ENCODE peak calls at places on chromosomes 1 and 21, in ten cellular contexts. One of them, this sample, is unnamed.

GRCh38 chr1:159891275-159892157 is 8.4 kb downstream of the CFAP45 start:
- DNase-seq in fibroblast of lung: peak; percentile 86
- DNase-seq in CD8-positive, alpha-beta T cell: peak; percentile 78
- DNase-seq in esophagus muscularis mucosa: peak; percentile 94
- DNase-seq in Caco-2: peak; percentile 74
- DNase-seq in psoas muscle: peak; percentile 79
- DNase-seq in IMR-90: peak; percentile 91
- DNase-seq in brain microvascular endothelial cell: peak; percentile 86
- DNase-seq in astrocyte of the spinal cord: peak; percentile 92
- DNase-seq in BE2C: peak; percentile 88
- DNase-seq in this sample: peak; percentile 88

GRCh38 chr1:116393015-116393414 is 20.0 kb downstream of the ATP1A1 start:
- DNase-seq in fibroblast of lung: peak; percentile 14
- DNase-seq in Caco-2: no peak
- DNase-seq in BE2C: no peak
- DNase-seq in astrocyte of the spinal cord: no peak
- DNase-seq in IMR-90: no peak
- DNase-seq in CD8-positive, alpha-beta T cell: no peak
- DNase-seq in psoas muscle: no peak
- DNase-seq in brain microvascular endothelial cell: no peak
- DNase-seq in esophagus muscularis mucosa: no peak
- DNase-seq in this sample: no peak

GRCh38 chr1:59214764-59215208 is 82.1 kb upstream of the FGGY start:
- DNase-seq in brain microvascular endothelial cell: peak; percentile 35
- DNase-seq in BE2C: no peak
- DNase-seq in IMR-90: peak; percentile 74
- DNase-seq in Caco-2: peak; percentile 60
- DNase-seq in astrocyte of the spinal cord: peak; percentile 86
- DNase-seq in esophagus muscularis mucosa: no peak
- DNase-seq in CD8-positive, alpha-beta T cell: no peak
- DNase-seq in psoas muscle: no peak
- DNase-seq in fibroblast of lung: peak; percentile 48
- DNase-seq in this sample: no peak

GRCh38 chr1:65691962-65692361 is 100.7 kb upstream of the PDE4B start:
- DNase-seq in astrocyte of the spinal cord: no peak
- DNase-seq in IMR-90: no peak
- DNase-seq in CD8-positive, alpha-beta T cell: no peak
- DNase-seq in Caco-2: no peak
- DNase-seq in psoas muscle: no peak
- DNase-seq in BE2C: no peak
- DNase-seq in brain microvascular endothelial cell: no peak
- DNase-seq in esophagus muscularis mucosa: no peak
- DNase-seq in fibroblast of lung: no peak
- DNase-seq in this sample: no peak

GRCh38 chr21:44755227-44755626 is 43.9 kb upstream of the TSPEAR start:
- DNase-seq in fibroblast of lung: no peak
- DNase-seq in Caco-2: no peak
- DNase-seq in esophagus muscularis mucosa: no peak
- DNase-seq in astrocyte of the spinal cord: peak; percentile 73
- DNase-seq in brain microvascular endothelial cell: peak; percentile 50
- DNase-seq in BE2C: no peak
- DNase-seq in CD8-positive, alpha-beta T cell: no peak
- DNase-seq in psoas muscle: no peak
- DNase-seq in IMR-90: no peak
- DNase-seq in this sample: no peak

GRCh38 chr1:203328714-203329122 is 22.2 kb downstream of the FMOD start:
- DNase-seq in esophagus muscularis mucosa: no peak
- DNase-seq in astrocyte of the spinal cord: peak; percentile 82
- DNase-seq in BE2C: peak; percentile 60
- DNase-seq in fibroblast of lung: peak; percentile 61
- DNase-seq in IMR-90: no peak
- DNase-seq in brain microvascular endothelial cell: peak; percentile 47
- DNase-seq in Caco-2: no peak
- DNase-seq in psoas muscle: no peak
- DNase-seq in CD8-positive, alpha-beta T cell: no peak
- DNase-seq in this sample: no peak

GRCh38 chr1:203644661-203645510 is 18.3 kb downstream of the ATP2B4 start:
- DNase-seq in IMR-90: peak; percentile 79
- DNase-seq in CD8-positive, alpha-beta T cell: no peak
- DNase-seq in esophagus muscularis mucosa: no peak
- DNase-seq in fibroblast of lung: peak; percentile 79
- DNase-seq in BE2C: no peak
- DNase-seq in astrocyte of the spinal cord: peak; percentile 64
- DNase-seq in Caco-2: no peak
- DNase-seq in psoas muscle: no peak
- DNase-seq in brain microvascular endothelial cell: peak; percentile 64
- DNase-seq in this sample: peak; percentile 65

GRCh38 chr1:101257500-101258325 is 20.9 kb downstream of the S1PR1 start:
- DNase-seq in fibroblast of lung: no peak
- DNase-seq in brain microvascular endothelial cell: no peak
- DNase-seq in esophagus muscularis mucosa: peak; percentile 83
- DNase-seq in IMR-90: no peak
- DNase-seq in BE2C: peak; percentile 64
- DNase-seq in psoas muscle: no peak
- DNase-seq in Caco-2: peak; percentile 50
- DNase-seq in astrocyte of the spinal cord: no peak
- DNase-seq in CD8-positive, alpha-beta T cell: peak; percentile 34
- DNase-seq in this sample: no peak

GRCh38 chr1:41416081-41416480 is 54.8 kb downstream of the FOXO6 start:
- DNase-seq in esophagus muscularis mucosa: no peak
- DNase-seq in psoas muscle: no peak
- DNase-seq in BE2C: no peak
- DNase-seq in IMR-90: no peak
- DNase-seq in astrocyte of the spinal cord: no peak
- DNase-seq in brain microvascular endothelial cell: no peak
- DNase-seq in fibroblast of lung: no peak
- DNase-seq in Caco-2: no peak
- DNase-seq in CD8-positive, alpha-beta T cell: no peak
- DNase-seq in this sample: no peak

GRCh38 chr1:3639397-3639911 is 10.4 kb downstream of the WRAP73 start:
- DNase-seq in esophagus muscularis mucosa: no peak
- DNase-seq in astrocyte of the spinal cord: no peak
- DNase-seq in IMR-90: no peak
- DNase-seq in fibroblast of lung: no peak
- DNase-seq in BE2C: no peak
- DNase-seq in brain microvascular endothelial cell: no peak
- DNase-seq in CD8-positive, alpha-beta T cell: no peak
- DNase-seq in Caco-2: no peak
- DNase-seq in psoas muscle: no peak
- DNase-seq in this sample: no peak

GRCh38 chr1:30087465-30087864 is 635.9 kb downstream of the MATN1 start:
- DNase-seq in astrocyte of the spinal cord: no peak
- DNase-seq in IMR-90: no peak
- DNase-seq in BE2C: no peak
- DNase-seq in brain microvascular endothelial cell: no peak
- DNase-seq in Caco-2: no peak
- DNase-seq in CD8-positive, alpha-beta T cell: no peak
- DNase-seq in fibroblast of lung: no peak
- DNase-seq in psoas muscle: no peak
- DNase-seq in esophagus muscularis mucosa: no peak
- DNase-seq in this sample: peak; percentile 13
- TF ChIP-seq CTCF in astrocyte of the spinal cord: peak; percentile 48
- TF ChIP-seq CTCF in IMR-90: peak; percentile 24
- TF ChIP-seq CTCF in BE2C: peak; percentile 45
- TF ChIP-seq CTCF in brain microvascular endothelial cell: peak; percentile 75
- TF ChIP-seq CTCF in Caco-2: no peak
- TF ChIP-seq CTCF in CD8-positive, alpha-beta T cell: no peak
- TF ChIP-seq CTCF in fibroblast of lung: no peak
- TF ChIP-seq CTCF in psoas muscle: no peak
- TF ChIP-seq CTCF in esophagus muscularis mucosa: peak; percentile 10
- TF ChIP-seq CTCF in this sample: peak; percentile 44

DNA sequence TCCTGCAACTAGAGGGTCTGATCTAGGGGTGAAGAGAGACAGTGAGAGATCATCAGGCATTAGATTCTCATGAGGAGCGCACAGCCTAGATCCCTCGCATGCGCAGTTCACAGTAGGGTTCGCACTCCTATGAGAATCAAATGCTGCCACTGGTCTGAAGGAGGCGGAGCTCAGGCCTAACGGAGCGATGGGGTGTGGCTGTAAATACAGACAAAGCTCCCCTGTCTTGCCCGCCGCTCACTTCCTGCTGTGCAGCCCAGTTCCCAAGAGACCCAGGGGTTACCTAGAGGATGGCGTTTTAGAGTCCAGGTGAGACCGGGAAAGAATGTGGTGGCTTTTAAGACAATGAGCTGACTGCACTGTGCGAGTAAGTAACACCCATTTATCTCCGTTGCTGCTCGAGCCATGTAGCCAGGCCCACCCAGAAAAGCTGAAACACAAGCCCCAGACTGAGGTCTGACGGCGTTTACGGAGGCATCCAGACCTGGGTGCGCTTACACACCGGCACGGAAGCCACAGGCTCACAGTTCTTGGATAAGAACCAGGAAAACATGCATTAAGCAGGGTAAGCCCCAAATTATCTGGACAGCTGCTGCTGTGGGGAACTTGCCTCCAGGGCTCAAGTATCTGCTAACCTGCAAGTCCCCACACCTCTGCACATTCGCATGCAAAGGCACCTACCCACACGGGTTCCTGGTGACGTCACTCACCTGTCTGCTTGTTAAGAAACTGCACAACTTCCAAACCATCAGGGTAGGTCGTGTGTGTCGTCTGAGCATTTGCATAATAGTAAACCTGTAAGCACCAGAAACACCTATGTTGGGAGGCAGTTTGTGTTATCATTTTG is 12.5 kb downstream of the TCP10L start:
- DNase-seq in brain microvascular endothelial cell: no peak
- DNase-seq in IMR-90: no peak
- DNase-seq in esophagus muscularis mucosa: no peak
- DNase-seq in astrocyte of the spinal cord: no peak
- DNase-seq in BE2C: peak; percentile 37
- DNase-seq in psoas muscle: no peak
- DNase-seq in CD8-positive, alpha-beta T cell: no peak
- DNase-seq in fibroblast of lung: no peak
- DNase-seq in Caco-2: no peak
- DNase-seq in this sample: no peak
- H3K4me3 ChIP-seq in brain microvascular endothelial cell: no peak overlapping the region
- H3K4me3 ChIP-seq in IMR-90: no peak overlapping the region
- H3K4me3 ChIP-seq in esophagus muscularis mucosa: no peak overlapping the region
- H3K4me3 ChIP-seq in astrocyte of the spinal cord: no peak overlapping the region
- H3K4me3 ChIP-seq in BE2C: peak overlapping the region; percentile 6
- H3K4me3 ChIP-seq in psoas muscle: no peak overlapping the region
- H3K4me3 ChIP-seq in CD8-positive, alpha-beta T cell: no peak overlapping the region
- H3K4me3 ChIP-seq in fibroblast of lung: no peak overlapping the region
- H3K4me3 ChIP-seq in Caco-2: no peak overlapping the region
- H3K4me3 ChIP-seq in this sample: no peak overlapping the region

GRCh38 chr1:226443439-226443838 is 35.5 kb upstream of the PARP1 start:
- DNase-seq in esophagus muscularis mucosa: no peak
- DNase-seq in fibroblast of lung: peak; percentile 84
- DNase-seq in CD8-positive, alpha-beta T cell: no peak
- DNase-seq in BE2C: no peak
- DNase-seq in IMR-90: peak; percentile 52
- DNase-seq in astrocyte of the spinal cord: peak; percentile 84
- DNase-seq in psoas muscle: no peak
- DNase-seq in Caco-2: no peak
- DNase-seq in brain microvascular endothelial cell: peak; percentile 33
- DNase-seq in this sample: peak; percentile 65

GRCh38 chr1:226444901-226445300 is 37.0 kb upstream of the PARP1 start:
- DNase-seq in CD8-positive, alpha-beta T cell: peak; percentile 59
- DNase-seq in fibroblast of lung: no peak
- DNase-seq in astrocyte of the spinal cord: no peak
- DNase-seq in BE2C: no peak
- DNase-seq in esophagus muscularis mucosa: no peak
- DNase-seq in IMR-90: no peak
- DNase-seq in brain microvascular endothelial cell: no peak
- DNase-seq in psoas muscle: no peak
- DNase-seq in Caco-2: no peak
- DNase-seq in this sample: no peak

GRCh38 chr1:226447932-226448670 is 40.2 kb upstream of the PARP1 start:
- DNase-seq in esophagus muscularis mucosa: no peak
- DNase-seq in CD8-positive, alpha-beta T cell: no peak
- DNase-seq in psoas muscle: no peak
- DNase-seq in Caco-2: no peak
- DNase-seq in brain microvascular endothelial cell: peak; percentile 38
- DNase-seq in fibroblast of lung: peak; percentile 66
- DNase-seq in astrocyte of the spinal cord: peak; percentile 20
- DNase-seq in BE2C: no peak
- DNase-seq in IMR-90: peak; percentile 12
- DNase-seq in this sample: peak; percentile 14

GRCh38 chr1:226443033-226443432 is 35.1 kb upstream of the PARP1 start:
- DNase-seq in Caco-2: no peak
- DNase-seq in IMR-90: no peak
- DNase-seq in astrocyte of the spinal cord: no peak
- DNase-seq in CD8-positive, alpha-beta T cell: no peak
- DNase-seq in brain microvascular endothelial cell: no peak
- DNase-seq in psoas muscle: no peak
- DNase-seq in fibroblast of lung: no peak
- DNase-seq in esophagus muscularis mucosa: no peak
- DNase-seq in BE2C: no peak
- DNase-seq in this sample: no peak

DNA sequence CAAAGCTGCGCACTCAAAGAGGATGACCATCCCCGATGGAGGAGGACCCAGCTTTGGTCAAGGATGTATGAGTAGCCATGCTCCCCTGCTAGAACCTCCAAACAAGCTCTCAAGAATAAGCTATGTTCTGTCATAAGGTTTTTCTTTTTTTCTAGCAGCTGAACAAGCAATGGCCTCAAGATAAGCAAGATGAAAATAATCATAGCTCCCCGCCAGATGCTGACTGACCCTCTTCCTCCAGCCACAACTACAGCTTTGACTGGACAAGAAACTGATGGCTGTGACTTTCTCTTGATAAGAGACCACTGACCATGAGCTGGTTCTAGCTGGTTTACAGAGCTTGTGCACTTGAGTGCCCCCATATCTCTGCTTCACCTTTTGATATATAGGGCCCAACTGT is 38.2 kb upstream of the PARP1 start:
- DNase-seq in Caco-2: no peak
- DNase-seq in CD8-positive, alpha-beta T cell: no peak
- DNase-seq in fibroblast of lung: no peak
- DNase-seq in psoas muscle: no peak
- DNase-seq in esophagus muscularis mucosa: no peak
- DNase-seq in IMR-90: no peak
- DNase-seq in astrocyte of the spinal cord: no peak
- DNase-seq in brain microvascular endothelial cell: no peak
- DNase-seq in BE2C: no peak
- DNase-seq in this sample: no peak
- TF ChIP-seq CTCF in Caco-2: no peak
- TF ChIP-seq CTCF in CD8-positive, alpha-beta T cell: no peak
- TF ChIP-seq CTCF in fibroblast of lung: no peak
- TF ChIP-seq CTCF in psoas muscle: no peak
- TF ChIP-seq CTCF in esophagus muscularis mucosa: no peak
- TF ChIP-seq CTCF in IMR-90: no peak
- TF ChIP-seq CTCF in astrocyte of the spinal cord: no peak
- TF ChIP-seq CTCF in brain microvascular endothelial cell: no peak
- TF ChIP-seq CTCF in BE2C: no peak
- TF ChIP-seq CTCF in this sample: no peak

GRCh38 chr1:210234254-210234747 is 1.7 kb downstream of the SERTAD4 start:
- DNase-seq in Caco-2: peak; percentile 38
- DNase-seq in astrocyte of the spinal cord: no peak
- DNase-seq in CD8-positive, alpha-beta T cell: no peak
- DNase-seq in psoas muscle: peak; percentile 23
- DNase-seq in fibroblast of lung: no peak
- DNase-seq in esophagus muscularis mucosa: peak; percentile 55
- DNase-seq in BE2C: no peak
- DNase-seq in IMR-90: no peak
- DNase-seq in brain microvascular endothelial cell: no peak
- DNase-seq in this sample: no peak
- H3K4me3 ChIP-seq in Caco-2: peak overlapping the region; percentile 47
- H3K4me3 ChIP-seq in astrocyte of the spinal cord: peak overlapping the region; percentile 80
- H3K4me3 ChIP-seq in CD8-positive, alpha-beta T cell: no peak overlapping the region
- H3K4me3 ChIP-seq in psoas muscle: peak overlapping the region; percentile 71
- H3K4me3 ChIP-seq in fibroblast of lung: no peak overlapping the region
- H3K4me3 ChIP-seq in esophagus muscularis mucosa: peak overlapping the region; percentile 85
- H3K4me3 ChIP-seq in BE2C: peak overlapping the region; percentile 75
- H3K4me3 ChIP-seq in IMR-90: no peak overlapping the region
- H3K4me3 ChIP-seq in brain microvascular endothelial cell: peak overlapping the region; percentile 74
- H3K4me3 ChIP-seq in this sample: peak overlapping the region; percentile 59